ENCODE peak calls at places on chromosomes 3 and 15, in six cellular contexts. One of them, this sample, is unnamed.

GRCh38 chr3:61936344-61936937 is 375.1 kb downstream of the PTPRG start:
- DNase-seq in IMR-90: peak; percentile 15
- DNase-seq in OCI-LY7: peak; percentile 38
- DNase-seq in pancreas: peak; percentile 14
- DNase-seq in thyroid gland: peak; percentile 18
- DNase-seq in AG04450: no peak
- DNase-seq in this sample: no peak

GRCh38 chr3:31959951-31960792 is 20.9 kb downstream of the OSBPL10 start:
- DNase-seq in IMR-90: peak; percentile 55
- DNase-seq in OCI-LY7: peak; percentile 60
- DNase-seq in pancreas: no peak
- DNase-seq in thyroid gland: peak; percentile 12
- DNase-seq in AG04450: no peak
- DNase-seq in this sample: no peak

GRCh38 chr3:22887664-22888291 is 315.3 kb upstream of the UBE2E2 start:
- DNase-seq in IMR-90: peak; percentile 21
- DNase-seq in OCI-LY7: peak; percentile 34
- DNase-seq in pancreas: no peak
- DNase-seq in thyroid gland: no peak
- DNase-seq in AG04450: no peak
- DNase-seq in this sample: no peak

GRCh38 chr3:175342196-175342595 is 483.1 kb downstream of the NAALADL2 start:
- DNase-seq in IMR-90: peak; percentile 15
- DNase-seq in OCI-LY7: no peak
- DNase-seq in pancreas: no peak
- DNase-seq in thyroid gland: no peak
- DNase-seq in AG04450: no peak
- DNase-seq in this sample: no peak

GRCh38 chr3:181791380-181791779 is 79.7 kb downstream of the SOX2 start:
- DNase-seq in IMR-90: no peak
- DNase-seq in OCI-LY7: no peak
- DNase-seq in pancreas: no peak
- DNase-seq in thyroid gland: no peak
- DNase-seq in AG04450: no peak
- DNase-seq in this sample: no peak

GRCh38 chr15:56251315-56252091 is 7.8 kb upstream of the RFX7 start:
- DNase-seq in IMR-90: no peak
- DNase-seq in OCI-LY7: no peak
- DNase-seq in pancreas: no peak
- DNase-seq in thyroid gland: no peak
- DNase-seq in AG04450: no peak
- DNase-seq in this sample: no peak

GRCh38 chr3:57079221-57079831 is 18.9 kb downstream of the SPATA12 start:
- DNase-seq in IMR-90: no peak
- DNase-seq in OCI-LY7: peak; percentile 64
- DNase-seq in pancreas: peak; percentile 47
- DNase-seq in thyroid gland: peak; percentile 57
- DNase-seq in AG04450: no peak
- DNase-seq in this sample: peak; percentile 48

GRCh38 chr3:15055019-15055557 is 10.0 kb downstream of the MRPS25 start:
- DNase-seq in IMR-90: peak; percentile 59
- DNase-seq in OCI-LY7: peak; percentile 29
- DNase-seq in pancreas: no peak
- DNase-seq in thyroid gland: no peak
- DNase-seq in AG04450: no peak
- DNase-seq in this sample: no peak

GRCh38 chr3:11240496-11240895 is 31.7 kb upstream of the ATG7 start:
- DNase-seq in IMR-90: no peak
- DNase-seq in OCI-LY7: no peak
- DNase-seq in pancreas: no peak
- DNase-seq in thyroid gland: no peak
- DNase-seq in AG04450: no peak
- DNase-seq in this sample: no peak

GRCh38 chr15:89333011-89333860 is 1.4 kb downstream of the POLG start:
- DNase-seq in IMR-90: no peak
- DNase-seq in OCI-LY7: peak; percentile 25
- DNase-seq in pancreas: peak; percentile 40
- DNase-seq in thyroid gland: no peak
- DNase-seq in AG04450: no peak
- DNase-seq in this sample: no peak

GRCh38 chr3:171982829-171983228 is 56.5 kb upstream of the FNDC3B start:
- DNase-seq in IMR-90: peak; percentile 87
- DNase-seq in OCI-LY7: no peak
- DNase-seq in pancreas: no peak
- DNase-seq in thyroid gland: peak; percentile 6
- DNase-seq in AG04450: peak; percentile 53
- DNase-seq in this sample: no peak

GRCh38 chr3:181298421-181298820 is 308.9 kb upstream of the DNAJC19 start:
- DNase-seq in IMR-90: peak; percentile 33
- DNase-seq in OCI-LY7: no peak
- DNase-seq in pancreas: no peak
- DNase-seq in thyroid gland: no peak
- DNase-seq in AG04450: no peak
- DNase-seq in this sample: no peak

GRCh38 chr3:195909645-195910498 is 1.5 kb upstream of the TNK2 start:
- DNase-seq in IMR-90: peak; percentile 61
- DNase-seq in OCI-LY7: peak; percentile 88
- DNase-seq in pancreas: peak; percentile 85
- DNase-seq in thyroid gland: peak; percentile 82
- DNase-seq in AG04450: no peak
- DNase-seq in this sample: peak; percentile 88

GRCh38 chr3:195911946-195912270 is 3.6 kb upstream of the TNK2 start:
- DNase-seq in IMR-90: no peak
- DNase-seq in OCI-LY7: no peak
- DNase-seq in pancreas: no peak
- DNase-seq in thyroid gland: no peak
- DNase-seq in AG04450: no peak
- DNase-seq in this sample: peak; percentile 66

GRCh38 chr3:195910499-195910845 is 2.1 kb upstream of the TNK2 start:
- DNase-seq in IMR-90: no peak
- DNase-seq in OCI-LY7: no peak
- DNase-seq in pancreas: no peak
- DNase-seq in thyroid gland: no peak
- DNase-seq in AG04450: no peak
- DNase-seq in this sample: no peak

GRCh38 chr3:195909294-195909644 is 918 bp upstream of the TNK2 start:
- DNase-seq in IMR-90: peak; percentile 27
- DNase-seq in OCI-LY7: no peak
- DNase-seq in pancreas: no peak
- DNase-seq in thyroid gland: no peak
- DNase-seq in AG04450: no peak
- DNase-seq in this sample: no peak

GRCh38 chr3:195911041-195911945 is 2.9 kb upstream of the TNK2 start:
- DNase-seq in IMR-90: no peak
- DNase-seq in OCI-LY7: no peak
- DNase-seq in pancreas: no peak
- DNase-seq in thyroid gland: no peak
- DNase-seq in AG04450: no peak
- DNase-seq in this sample: no peak
- H3K27ac ChIP-seq in IMR-90: no peak overlapping the region
- H3K27ac ChIP-seq in OCI-LY7: no peak overlapping the region
- H3K27ac ChIP-seq in pancreas: no peak overlapping the region
- H3K27ac ChIP-seq in thyroid gland: no peak overlapping the region
- H3K27ac ChIP-seq in AG04450: no peak overlapping the region
- H3K27ac ChIP-seq in this sample: peak overlapping the region; percentile 77

GRCh38 chr15:41933771-41934170 is 38.6 kb downstream of the EHD4 start:
- DNase-seq in IMR-90: peak; percentile 41
- DNase-seq in OCI-LY7: no peak
- DNase-seq in pancreas: no peak
- DNase-seq in thyroid gland: no peak
- DNase-seq in AG04450: no peak
- DNase-seq in this sample: no peak
- H3K27ac ChIP-seq in IMR-90: no peak overlapping the region
- H3K27ac ChIP-seq in OCI-LY7: no peak overlapping the region
- H3K27ac ChIP-seq in pancreas: no peak overlapping the region
- H3K27ac ChIP-seq in thyroid gland: peak overlapping the region; percentile 5
- H3K27ac ChIP-seq in AG04450: no peak overlapping the region
- H3K27ac ChIP-seq in this sample: peak overlapping the region; percentile 13

GRCh38 chr3:66393486-66394260 is 107.1 kb downstream of the LRIG1 start:
- DNase-seq in IMR-90: peak; percentile 14
- DNase-seq in OCI-LY7: peak; percentile 28
- DNase-seq in pancreas: no peak
- DNase-seq in thyroid gland: no peak
- DNase-seq in AG04450: no peak
- DNase-seq in this sample: no peak

GRCh38 chr3:66396161-66396760 is 104.6 kb downstream of the LRIG1 start:
- DNase-seq in IMR-90: no peak
- DNase-seq in OCI-LY7: no peak
- DNase-seq in pancreas: no peak
- DNase-seq in thyroid gland: no peak
- DNase-seq in AG04450: no peak
- DNase-seq in this sample: no peak

GRCh38 chr3:66392966-66393485 is 107.8 kb downstream of the LRIG1 start:
- DNase-seq in IMR-90: no peak
- DNase-seq in OCI-LY7: no peak
- DNase-seq in pancreas: no peak
- DNase-seq in thyroid gland: no peak
- DNase-seq in AG04450: no peak
- DNase-seq in this sample: no peak

GRCh38 chr3:66395635-66396034 is 105.2 kb downstream of the LRIG1 start:
- DNase-seq in IMR-90: no peak
- DNase-seq in OCI-LY7: no peak
- DNase-seq in pancreas: no peak
- DNase-seq in thyroid gland: no peak
- DNase-seq in AG04450: no peak
- DNase-seq in this sample: no peak

DNA sequence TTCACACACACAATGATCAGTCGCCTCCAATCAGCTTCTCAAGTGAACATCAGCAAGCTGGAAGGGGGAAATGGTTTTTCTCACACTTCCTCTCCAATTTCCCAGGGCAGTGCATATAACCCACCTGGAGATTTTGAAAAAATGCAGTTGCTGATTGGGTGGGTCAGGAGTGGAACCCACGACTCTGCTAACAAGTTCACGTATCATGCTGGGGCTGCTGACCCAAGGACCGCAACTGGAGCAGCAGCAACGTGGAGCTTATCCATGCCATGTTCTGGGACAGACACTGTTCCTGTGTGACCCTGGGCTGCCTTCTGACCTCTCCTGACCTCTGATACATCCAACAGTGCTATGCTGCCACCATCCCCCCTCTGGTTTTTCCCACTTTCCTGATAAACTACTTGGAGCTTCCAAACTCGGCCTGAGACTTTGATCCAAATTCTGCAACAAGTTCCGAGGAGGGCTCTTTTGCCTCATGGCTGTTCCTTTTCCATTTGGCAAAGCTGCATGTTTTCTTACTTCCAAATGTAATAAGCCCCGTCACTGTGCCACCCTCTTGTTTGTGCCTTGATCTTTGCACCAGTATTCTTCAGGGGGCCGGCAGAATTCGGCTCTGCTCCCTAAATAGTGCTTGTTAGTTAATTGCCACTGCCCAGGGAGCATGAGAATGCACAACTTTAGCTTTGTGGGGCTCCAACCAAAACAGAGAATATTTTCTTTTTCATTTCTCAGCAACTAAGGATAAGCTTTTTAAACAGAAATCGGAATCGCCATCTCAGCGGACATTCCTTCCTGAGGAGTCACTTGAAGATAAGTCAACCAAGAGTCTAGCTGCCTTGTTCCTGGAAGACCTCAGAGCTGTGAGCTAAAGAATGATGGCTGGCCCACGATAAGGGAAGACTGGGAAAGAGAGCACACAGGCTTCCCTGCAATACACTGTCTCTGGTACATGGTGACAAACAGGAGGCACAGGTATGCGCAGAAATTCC is 106.3 kb downstream of the LRIG1 start:
- DNase-seq in IMR-90: peak; percentile 71
- DNase-seq in OCI-LY7: no peak
- DNase-seq in pancreas: no peak
- DNase-seq in thyroid gland: no peak
- DNase-seq in AG04450: no peak
- DNase-seq in this sample: no peak
- H3K27ac ChIP-seq in IMR-90: peak overlapping the region; percentile 42
- H3K27ac ChIP-seq in OCI-LY7: no peak overlapping the region
- H3K27ac ChIP-seq in pancreas: no peak overlapping the region
- H3K27ac ChIP-seq in thyroid gland: peak overlapping the region; percentile 20
- H3K27ac ChIP-seq in AG04450: peak overlapping the region; percentile 31
- H3K27ac ChIP-seq in this sample: peak overlapping the region; percentile 60

DNA sequence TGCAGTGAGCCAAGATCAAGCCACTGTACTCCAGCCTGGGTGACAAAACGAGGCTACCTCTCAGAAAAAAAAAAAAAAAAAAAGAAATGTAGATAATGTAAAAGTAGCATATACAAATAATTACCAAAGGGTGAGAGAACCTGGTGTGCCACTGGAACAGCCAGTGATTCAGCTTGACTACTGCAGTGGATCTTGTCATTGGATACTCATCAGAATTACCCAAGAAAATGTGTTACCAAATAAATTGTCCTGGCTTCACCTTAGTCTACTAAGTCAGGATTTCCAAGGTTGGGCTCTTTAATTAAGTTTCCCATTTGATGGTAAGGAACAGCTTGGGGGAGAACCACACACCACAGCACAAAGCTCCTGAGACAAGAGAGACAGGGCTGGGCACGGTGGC is 1.5 kb downstream of the NICN1 start:
- DNase-seq in IMR-90: no peak
- DNase-seq in OCI-LY7: no peak
- DNase-seq in pancreas: no peak
- DNase-seq in thyroid gland: no peak
- DNase-seq in AG04450: no peak
- DNase-seq in this sample: no peak
- H3K27ac ChIP-seq in IMR-90: no peak overlapping the region
- H3K27ac ChIP-seq in OCI-LY7: no peak overlapping the region
- H3K27ac ChIP-seq in pancreas: no peak overlapping the region
- H3K27ac ChIP-seq in thyroid gland: no peak overlapping the region
- H3K27ac ChIP-seq in AG04450: no peak overlapping the region
- H3K27ac ChIP-seq in this sample: no peak overlapping the region

DNA sequence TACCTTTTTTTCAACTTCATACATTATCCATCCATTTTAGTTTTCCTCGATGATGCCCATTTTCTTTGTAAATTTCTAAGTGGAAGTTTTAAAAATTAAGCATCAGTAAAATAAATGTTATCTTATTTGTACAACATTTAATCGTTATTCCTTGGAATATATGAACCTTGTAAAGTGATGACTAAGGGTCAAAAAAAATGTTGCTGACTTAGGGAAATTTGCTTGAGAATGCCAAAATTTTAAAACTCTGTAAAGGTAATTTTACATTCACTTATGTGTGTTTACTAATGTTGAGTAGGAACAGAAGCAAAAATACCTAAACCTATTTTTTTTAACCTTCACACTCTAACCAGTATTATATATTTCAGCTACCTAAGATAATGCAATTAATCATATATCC is 917.1 kb downstream of the VGLL3 start:
- DNase-seq in IMR-90: no peak
- DNase-seq in OCI-LY7: no peak
- DNase-seq in pancreas: no peak
- DNase-seq in thyroid gland: no peak
- DNase-seq in AG04450: no peak
- DNase-seq in this sample: no peak
- H3K27ac ChIP-seq in IMR-90: no peak overlapping the region
- H3K27ac ChIP-seq in OCI-LY7: no peak overlapping the region
- H3K27ac ChIP-seq in pancreas: no peak overlapping the region
- H3K27ac ChIP-seq in thyroid gland: no peak overlapping the region
- H3K27ac ChIP-seq in AG04450: no peak overlapping the region
- H3K27ac ChIP-seq in this sample: no peak overlapping the region

This sample was measured in prostate gland.